ENCODE peak calls at places on chromosome 21, in four cellular contexts. T is effector CD4-positive, alpha-beta T cell; R is fibroblast of mammary gland; Z is Ammon's horn. L is an unnamed sample.

GRCh38 chr21:34582506-34583150 is 32.3 kb downstream of the RCAN1 start:
- DNase-seq in T (no peak), R (peak), Z (peak), L (no peak)

GRCh38 chr21:44425307-44425894 is 29.9 kb upstream of the LRRC3 start:
- DNase-seq in T (no peak), R (no peak), Z (no peak), L (no peak)

GRCh38 chr21:45018131-45019075 is 56.0 kb upstream of the ADARB1 start:
- DNase-seq in T (no peak), R (no peak), Z (no peak), L (no peak)

GRCh38 chr21:45981154-45981606 is 390 bp upstream of the COL6A1 start:
- DNase-seq in T (peak), R (peak), Z (peak), L (peak)

GRCh38 chr21:44845418-44846200 is 27.7 kb upstream of the SUMO3 start:
- DNase-seq in T (peak), R (peak), Z (peak), L (no peak)

GRCh38 chr21:44353200-44353970 is at the start of gene TRPM2:
- DNase-seq in T (no peak), R (peak), Z (peak), L (no peak)

GRCh38 chr21:33155457-33155856 is 74.3 kb upstream of the IFNAR2 start:
- DNase-seq in T (no peak), R (no peak), Z (no peak), L (no peak)

GRCh38 chr21:35154788-35155187 is 105.7 kb upstream of the RUNX1 start:
- DNase-seq in T (no peak), R (no peak), Z (no peak), L (no peak)

GRCh38 chr21:14071902-14072734 is 138.6 kb downstream of the LIPI start:
- DNase-seq in T (no peak), R (no peak), Z (no peak), L (no peak)

GRCh38 chr21:43305336-43305665 is 121.6 kb downstream of the SIK1 start:
- DNase-seq in T (no peak), R (no peak), Z (no peak), L (no peak)

L was measured in T-helper 1 cell.